ENCODE peak calls at places on chromosomes 2 and 18, in six cellular contexts. F is kidney; T is breast epithelium; D is heart left ventricle; A is PC-3; K is CD8-positive, alpha-beta T cell. J is an unnamed sample.

GRCh38 chr2:170090229-170090628 is 87.7 kb upstream of the MYO3B start:
- DNase-seq in D (no peak), A (no peak), F (no peak), K (no peak), T (no peak), J (no peak)

GRCh38 chr2:5697554-5697953 is 5.4 kb downstream of the SOX11 start:
- DNase-seq in D (no peak), F (no peak), K (no peak), T (no peak), A (no peak), J (no peak)

GRCh38 chr2:188085421-188085820 is 206.3 kb upstream of the GULP1 start:
- DNase-seq in F (no peak), A (no peak), T (no peak), K (no peak), D (no peak), J (no peak)

GRCh38 chr2:104405628-104406027 is 448.3 kb upstream of the POU3F3 start:
- DNase-seq in K (no peak), T (no peak), D (no peak), A (no peak), F (no peak), J (no peak)

GRCh38 chr18:75176849-75177248 is 32.1 kb downstream of the PTGR3 start:
- DNase-seq in A (no peak), F (no peak), D (no peak), K (no peak), T (no peak), J (no peak)

GRCh38 chr2:190984595-190984994 is 29.4 kb downstream of the STAT1 start:
- DNase-seq in A (peak; percentile 58), K (no peak), D (no peak), F (no peak), T (no peak), J (no peak)

GRCh38 chr2:239402666-239403065 is 1.8 kb upstream of the HDAC4 start:
- DNase-seq in A (no peak), K (no peak), F (no peak), D (no peak), T (no peak), J (no peak)

GRCh38 chr2:48795065-48795464 is 39.5 kb upstream of the LHCGR start:
- DNase-seq in A (no peak), F (no peak), D (no peak), T (no peak), K (no peak), J (no peak)

GRCh38 chr18:37375181-37375580 is 190.4 kb downstream of the CELF4 start:
- DNase-seq in F (peak; percentile 64), D (no peak), K (no peak), A (no peak), T (no peak), J (no peak)

GRCh38 chr2:164697688-164698290 is 76.5 kb upstream of the GRB14 start:
- DNase-seq in K (no peak), T (no peak), D (no peak), F (no peak), A (peak; percentile 54), J (no peak)

GRCh38 chr18:7760967-7761946 is 194.1 kb downstream of the PTPRM start:
- DNase-seq in D (no peak), A (no peak), F (no peak), T (no peak), K (no peak), J (no peak)

GRCh38 chr2:37342636-37343211 is 1.7 kb upstream of the QPCT start:
- DNase-seq in T (no peak), A (no peak), F (no peak), D (no peak), K (no peak), J (no peak)

GRCh38 chr2:64177315-64177714 is 33.1 kb upstream of the PELI1 start:
- DNase-seq in T (no peak), D (no peak), F (no peak), A (no peak), K (no peak), J (no peak)

GRCh38 chr18:76679259-76679658 is 143.1 kb upstream of the ZNF236 start:
- DNase-seq in T (no peak), A (no peak), D (no peak), F (no peak), K (no peak), J (no peak)
- TF ChIP-seq CTCF in T (no peak), A (no peak), D (no peak), F (no peak), K (no peak), J (no peak)

GRCh38 chr2:88019985-88020384 is 3.6 kb upstream of the RNU2-63P start:
- DNase-seq in K (no peak), D (no peak), A (no peak), F (no peak), T (no peak), J (no peak)

GRCh38 chr2:88011011-88011410 is 5.3 kb downstream of the RNU2-63P start:
- DNase-seq in T (no peak), D (no peak), K (no peak), F (no peak), A (no peak), J (no peak)

GRCh38 chr2:88016948-88017779 is 817 bp upstream of the RNU2-63P start:
- DNase-seq in F (peak; percentile 85), K (no peak), D (no peak), A (no peak), T (no peak), J (no peak)

GRCh38 chr2:88018969-88019368 is 2.6 kb upstream of the RNU2-63P start:
- DNase-seq in T (no peak), D (no peak), A (no peak), K (no peak), F (no peak), J (no peak)

DNA sequence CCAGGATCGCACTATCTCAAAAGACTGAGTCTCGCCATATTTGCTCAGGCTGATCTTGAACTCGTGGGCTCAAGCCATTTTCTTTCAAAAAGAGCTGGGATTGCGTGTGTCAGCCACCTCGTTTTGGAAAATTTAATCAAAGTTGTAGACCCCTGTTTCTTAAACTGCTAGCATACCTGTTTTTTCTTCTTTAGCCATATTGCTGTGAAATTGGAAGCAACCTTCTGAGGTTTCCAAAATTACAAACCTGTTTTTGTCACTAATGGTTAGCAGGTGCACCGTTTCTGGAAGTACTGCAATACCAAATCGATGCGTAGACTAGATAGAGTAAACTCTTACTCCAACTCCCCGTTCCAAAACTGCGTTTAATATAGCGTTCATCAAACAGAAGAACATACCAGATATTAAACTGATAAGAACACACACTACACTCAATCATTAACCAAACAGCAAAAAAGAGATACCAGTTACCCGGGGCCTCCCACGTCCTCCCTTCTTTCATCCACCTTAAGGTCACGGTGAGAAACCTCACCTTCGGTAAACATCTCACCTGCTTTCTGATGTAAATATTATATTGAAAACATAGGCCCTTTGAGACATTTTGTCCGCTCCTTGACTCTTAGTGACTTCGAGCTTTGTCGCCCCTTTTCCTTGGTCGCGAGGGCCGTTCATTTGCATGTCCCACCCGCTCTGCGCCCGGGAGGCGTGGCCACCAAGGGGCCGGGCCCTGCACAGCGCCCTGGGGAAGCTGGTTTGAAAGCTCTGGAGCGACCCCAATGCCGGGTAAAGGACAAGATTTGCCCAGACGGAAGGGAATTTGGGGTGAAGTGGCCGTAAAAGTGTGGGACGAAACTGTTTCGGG is at the start of gene RNU2-63P:
- DNase-seq in F (peak; percentile 90), K (peak; percentile 67), D (peak; percentile 55), A (peak; percentile 92), T (peak; percentile 65), J (peak; percentile 86)
- TF ChIP-seq CTCF in F (no peak), K (no peak), D (no peak), A (no peak), T (no peak), J (no peak)

DNA sequence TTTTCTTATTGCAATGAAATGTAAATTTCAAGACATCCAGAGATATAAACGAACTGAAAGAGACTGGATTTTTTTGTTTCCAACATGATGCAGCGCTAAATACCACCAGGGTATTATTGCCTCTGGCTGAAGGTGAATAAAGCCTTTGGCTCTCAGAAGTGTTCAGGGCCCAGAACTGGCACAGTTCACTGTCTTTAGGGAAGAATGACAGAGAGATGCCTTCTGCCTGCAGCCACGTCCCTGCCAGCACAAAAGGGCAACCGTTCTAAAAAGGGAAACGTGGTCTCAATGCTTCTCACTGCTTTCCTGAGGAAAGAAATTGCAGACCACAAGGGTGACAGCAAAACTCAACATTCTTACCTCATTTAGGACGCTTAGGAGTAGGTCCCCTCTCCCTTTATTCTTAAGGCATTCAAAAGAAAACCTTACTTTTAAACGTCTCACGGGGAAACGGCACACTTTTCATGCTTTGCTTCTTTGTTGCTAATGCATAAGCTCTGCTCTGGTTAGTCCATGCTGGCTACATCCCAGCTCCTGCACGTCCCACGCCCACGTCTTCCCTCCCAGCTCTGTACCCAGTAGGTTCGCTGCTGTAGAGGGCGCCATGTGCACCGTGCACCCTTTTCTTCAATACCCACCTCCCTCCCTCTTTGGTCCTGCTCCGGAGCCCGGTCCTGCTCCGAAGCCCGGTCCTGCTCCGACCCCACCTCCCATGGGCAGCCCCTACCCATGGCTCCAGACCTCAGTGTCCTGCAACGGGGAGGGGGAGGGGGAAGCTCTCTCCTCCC is 171.0 kb downstream of the HRH4 start:
- DNase-seq in A (no peak), F (no peak), D (peak; percentile 36), T (no peak), K (no peak), J (no peak)
- TF ChIP-seq CTCF in A (no peak), F (no peak), D (no peak), T (no peak), K (no peak), J (no peak)

DNA sequence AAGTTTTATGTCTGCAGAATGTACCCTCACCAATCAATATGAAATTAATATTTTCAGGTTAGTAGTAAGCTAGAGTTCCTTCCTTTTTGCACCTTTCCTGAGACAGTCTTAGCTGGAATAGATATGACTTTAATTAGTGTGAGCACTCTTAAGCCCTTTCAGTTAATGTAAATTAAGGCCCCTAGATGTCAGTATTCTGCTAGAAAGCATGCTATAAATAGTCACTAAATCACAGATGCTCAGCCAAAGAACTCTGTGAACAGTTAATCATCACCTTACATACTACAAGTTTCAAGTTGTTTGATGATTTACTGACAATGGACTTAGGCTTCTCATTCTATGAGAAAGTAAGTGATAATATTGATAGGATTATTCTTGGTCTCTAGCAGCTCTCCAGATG is 413.7 kb downstream of the PTH2R start:
- DNase-seq in K (no peak), F (no peak), A (peak; percentile 15), T (no peak), D (no peak), J (no peak)
- TF ChIP-seq CTCF in K (no peak), F (peak; percentile 23), A (peak; percentile 48), T (no peak), D (peak; percentile 20), J (no peak)

GRCh38 chr18:24426398-24427294 is at the start of gene IMPACT:
- DNase-seq in K (peak; percentile 69), D (peak; percentile 88), F (peak; percentile 94), A (peak; percentile 82), T (peak; percentile 83), J (peak; percentile 84)

GRCh38 chr18:24426073-24426397 is 435 bp upstream of the IMPACT start:
- DNase-seq in T (no peak), D (no peak), K (no peak), F (no peak), A (no peak), J (no peak)

GRCh38 chr18:24429188-24429587 is 2.7 kb downstream of the IMPACT start:
- DNase-seq in K (no peak), A (no peak), F (no peak), T (no peak), D (no peak), J (no peak)

GRCh38 chr18:24427484-24427883 is 1.0 kb downstream of the IMPACT start:
- DNase-seq in D (no peak), F (no peak), K (no peak), T (no peak), A (peak; percentile 11), J (no peak)

GRCh38 chr18:24428709-24429108 is 2.2 kb downstream of the IMPACT start:
- DNase-seq in D (no peak), K (no peak), F (no peak), A (peak; percentile 5), T (no peak), J (no peak)
- TF ChIP-seq CTCF in D (no peak), K (no peak), F (no peak), A (peak; percentile 62), T (no peak), J (no peak)

J was measured in mesothelial cell of epicardium.